ENCODE peak calls at places on chromosome 20, in six cellular contexts. One of them, this sample, is unnamed.

GRCh38 chr20:23515250-23515939 is 24.5 kb downstream of the CST8 start:
- DNase-seq in tibial artery: no peak
- DNase-seq in cardiac fibroblast: no peak
- DNase-seq in neural crest cell: no peak
- DNase-seq in choroid plexus epithelial cell: peak
- DNase-seq in CD8-positive, alpha-beta T cell: no peak
- DNase-seq in this sample: no peak

GRCh38 chr20:34011275-34011674 is 17.6 kb downstream of the RALY start:
- DNase-seq in tibial artery: no peak
- DNase-seq in neural crest cell: no peak
- DNase-seq in CD8-positive, alpha-beta T cell: no peak
- DNase-seq in cardiac fibroblast: no peak
- DNase-seq in choroid plexus epithelial cell: no peak
- DNase-seq in this sample: no peak

GRCh38 chr20:58837717-58838116 is 13.0 kb downstream of the GNAS-AS1 start:
- DNase-seq in tibial artery: no peak
- DNase-seq in cardiac fibroblast: no peak
- DNase-seq in neural crest cell: no peak
- DNase-seq in choroid plexus epithelial cell: no peak
- DNase-seq in CD8-positive, alpha-beta T cell: no peak
- DNase-seq in this sample: no peak

GRCh38 chr20:52105045-52105572 is 86.5 kb downstream of the ZFP64 start:
- DNase-seq in CD8-positive, alpha-beta T cell: no peak
- DNase-seq in tibial artery: no peak
- DNase-seq in choroid plexus epithelial cell: peak
- DNase-seq in cardiac fibroblast: peak
- DNase-seq in neural crest cell: no peak
- DNase-seq in this sample: peak

GRCh38 chr20:36010081-36010480 is 41.7 kb downstream of the CNBD2 start:
- DNase-seq in choroid plexus epithelial cell: no peak
- DNase-seq in neural crest cell: no peak
- DNase-seq in tibial artery: no peak
- DNase-seq in CD8-positive, alpha-beta T cell: no peak
- DNase-seq in cardiac fibroblast: no peak
- DNase-seq in this sample: no peak

GRCh38 chr20:17499041-17499440 is 32.1 kb downstream of the BFSP1 start:
- DNase-seq in cardiac fibroblast: peak
- DNase-seq in neural crest cell: no peak
- DNase-seq in choroid plexus epithelial cell: peak
- DNase-seq in CD8-positive, alpha-beta T cell: no peak
- DNase-seq in tibial artery: no peak
- DNase-seq in this sample: no peak

GRCh38 chr20:23161968-23162696 is 76.0 kb upstream of the CD93 start:
- DNase-seq in tibial artery: peak
- DNase-seq in CD8-positive, alpha-beta T cell: no peak
- DNase-seq in neural crest cell: no peak
- DNase-seq in cardiac fibroblast: peak
- DNase-seq in choroid plexus epithelial cell: peak
- DNase-seq in this sample: no peak

GRCh38 chr20:45176526-45176925 is 1.8 kb downstream of the PI3 start:
- DNase-seq in CD8-positive, alpha-beta T cell: no peak
- DNase-seq in tibial artery: no peak
- DNase-seq in choroid plexus epithelial cell: no peak
- DNase-seq in neural crest cell: no peak
- DNase-seq in cardiac fibroblast: no peak
- DNase-seq in this sample: no peak

GRCh38 chr20:8461186-8461585 is 329.1 kb downstream of the PLCB1 start:
- DNase-seq in tibial artery: no peak
- DNase-seq in neural crest cell: no peak
- DNase-seq in CD8-positive, alpha-beta T cell: no peak
- DNase-seq in cardiac fibroblast: no peak
- DNase-seq in choroid plexus epithelial cell: no peak
- DNase-seq in this sample: no peak

DNA sequence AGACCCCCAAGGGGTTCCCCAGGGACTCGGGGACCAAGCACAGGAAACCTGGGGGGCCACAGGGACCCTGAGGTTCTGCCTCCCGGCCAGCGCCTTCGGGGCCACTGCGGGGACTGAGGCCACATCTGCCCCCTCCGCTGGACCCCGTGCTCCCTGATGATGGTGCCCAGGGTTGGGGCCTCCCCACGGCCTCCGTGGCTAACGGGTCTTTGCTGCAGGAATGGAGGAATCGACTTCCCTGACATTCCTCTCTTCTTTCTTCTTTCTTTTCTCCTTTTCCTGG is 330.2 kb downstream of the TAF4 start:
- DNase-seq in tibial artery: no peak
- DNase-seq in cardiac fibroblast: no peak
- DNase-seq in choroid plexus epithelial cell: no peak
- DNase-seq in neural crest cell: no peak
- DNase-seq in CD8-positive, alpha-beta T cell: no peak
- DNase-seq in this sample: no peak
- TF ChIP-seq CTCF in tibial artery: no peak
- TF ChIP-seq CTCF in cardiac fibroblast: no peak
- TF ChIP-seq CTCF in choroid plexus epithelial cell: no peak
- TF ChIP-seq CTCF in neural crest cell: no peak
- TF ChIP-seq CTCF in CD8-positive, alpha-beta T cell: no peak
- TF ChIP-seq CTCF in this sample: no peak

DNA sequence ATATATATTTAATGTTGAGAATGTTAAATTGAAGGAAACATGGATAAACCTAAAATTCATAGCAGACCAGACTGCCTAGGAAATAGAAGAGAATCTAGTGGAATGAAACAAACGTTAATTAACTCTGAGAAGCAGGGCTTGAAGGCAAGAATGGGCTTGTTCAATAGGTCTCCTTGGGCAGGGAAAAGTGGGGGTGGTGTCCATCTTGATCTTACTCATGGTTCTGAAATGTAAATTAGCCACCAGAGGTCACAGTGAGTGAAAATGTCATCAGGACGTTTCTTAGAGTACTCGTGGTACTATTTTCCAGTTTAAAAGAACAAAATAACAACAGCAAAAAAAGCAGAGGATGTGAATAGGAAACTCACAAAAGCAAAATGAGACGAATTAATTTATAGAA is 66.8 kb upstream of the BTBD3 start:
- DNase-seq in cardiac fibroblast: peak
- DNase-seq in choroid plexus epithelial cell: peak
- DNase-seq in neural crest cell: no peak
- DNase-seq in tibial artery: no peak
- DNase-seq in CD8-positive, alpha-beta T cell: no peak
- DNase-seq in this sample: no peak
- TF ChIP-seq CTCF in cardiac fibroblast: no peak
- TF ChIP-seq CTCF in choroid plexus epithelial cell: no peak
- TF ChIP-seq CTCF in neural crest cell: no peak
- TF ChIP-seq CTCF in tibial artery: no peak
- TF ChIP-seq CTCF in CD8-positive, alpha-beta T cell: no peak
- TF ChIP-seq CTCF in this sample: no peak

DNA sequence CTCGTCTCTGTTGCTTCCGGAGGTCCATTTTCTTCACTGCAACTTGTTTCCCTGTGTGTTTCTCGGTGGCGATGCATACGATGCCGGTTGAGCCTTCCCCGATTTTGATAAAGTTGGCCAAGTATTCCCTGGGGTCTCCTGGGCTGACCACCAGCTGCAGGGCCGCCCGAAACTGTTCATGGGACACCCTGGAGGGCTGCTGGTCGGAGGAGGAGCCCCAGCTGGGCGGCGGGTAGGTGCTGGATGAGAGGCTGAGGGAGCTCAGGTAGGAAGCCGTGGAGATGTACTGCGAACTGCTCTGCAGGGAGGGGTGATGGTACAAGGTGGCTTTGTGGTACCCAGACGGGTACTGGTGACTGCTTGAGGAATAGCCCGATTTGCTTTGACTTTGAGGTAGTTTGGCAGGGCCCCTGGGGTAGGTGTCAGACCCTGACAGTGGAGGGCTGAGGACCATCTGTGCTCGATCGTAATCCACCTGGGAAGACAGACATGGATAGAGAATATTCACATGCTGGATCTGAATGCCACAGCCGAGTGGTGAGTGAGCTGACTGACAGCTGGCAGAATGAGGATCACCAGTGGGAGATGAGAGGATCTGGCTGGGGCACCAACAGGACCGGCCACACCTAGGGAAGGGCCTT is 51.6 kb downstream of the LAMP5 start:
- DNase-seq in neural crest cell: no peak
- DNase-seq in CD8-positive, alpha-beta T cell: no peak
- DNase-seq in choroid plexus epithelial cell: no peak
- DNase-seq in tibial artery: no peak
- DNase-seq in cardiac fibroblast: no peak
- DNase-seq in this sample: no peak
- TF ChIP-seq CTCF in neural crest cell: no peak
- TF ChIP-seq CTCF in CD8-positive, alpha-beta T cell: no peak
- TF ChIP-seq CTCF in choroid plexus epithelial cell: no peak
- TF ChIP-seq CTCF in tibial artery: no peak
- TF ChIP-seq CTCF in cardiac fibroblast: no peak
- TF ChIP-seq CTCF in this sample: no peak

DNA sequence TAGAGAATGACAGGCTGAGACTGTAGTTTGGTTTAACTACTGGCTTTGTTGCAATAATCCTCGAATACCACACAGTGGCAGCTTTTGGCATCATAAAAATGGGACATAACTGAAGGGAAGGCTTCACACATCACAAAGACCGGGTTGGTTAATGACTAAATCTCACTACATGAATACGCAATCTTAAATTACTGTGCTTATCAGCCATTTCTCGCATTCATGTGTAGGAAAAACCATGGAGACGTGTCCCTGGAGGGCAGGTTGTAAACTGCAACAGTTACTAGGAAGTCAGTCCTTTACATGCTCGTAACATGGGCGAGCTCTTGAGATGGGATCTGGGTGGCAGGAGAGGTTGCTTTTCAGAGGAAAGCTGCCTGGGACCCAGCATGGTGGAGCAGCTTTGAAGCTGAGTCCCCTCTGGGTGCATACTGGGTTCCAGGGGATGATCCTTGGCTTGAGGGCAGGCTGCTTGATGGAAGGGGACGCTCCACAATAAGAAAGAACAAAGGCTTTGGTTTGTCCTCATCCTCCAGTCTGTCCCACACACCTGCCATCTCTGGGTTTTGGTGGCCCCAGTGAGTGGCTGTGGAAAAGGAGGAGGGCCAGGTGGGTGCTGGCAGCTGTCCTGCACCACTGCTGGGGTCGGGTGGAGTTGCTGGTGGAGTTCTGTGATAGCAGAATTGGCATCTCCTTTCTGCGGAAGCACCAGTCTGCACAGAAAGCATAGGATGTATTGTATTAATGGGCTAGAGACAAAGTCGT is 2.1 kb downstream of the RPS21 start:
- DNase-seq in tibial artery: no peak
- DNase-seq in CD8-positive, alpha-beta T cell: no peak
- DNase-seq in choroid plexus epithelial cell: no peak
- DNase-seq in neural crest cell: no peak
- DNase-seq in cardiac fibroblast: no peak
- DNase-seq in this sample: no peak
- TF ChIP-seq CTCF in tibial artery: no peak
- TF ChIP-seq CTCF in CD8-positive, alpha-beta T cell: no peak
- TF ChIP-seq CTCF in choroid plexus epithelial cell: no peak
- TF ChIP-seq CTCF in neural crest cell: peak
- TF ChIP-seq CTCF in cardiac fibroblast: no peak
- TF ChIP-seq CTCF in this sample: no peak

GRCh38 chr20:41249781-41250281 is 67.7 kb downstream of the ZHX3 start:
- DNase-seq in neural crest cell: peak
- DNase-seq in tibial artery: no peak
- DNase-seq in CD8-positive, alpha-beta T cell: no peak
- DNase-seq in choroid plexus epithelial cell: peak
- DNase-seq in cardiac fibroblast: peak
- DNase-seq in this sample: peak
- TF ChIP-seq CTCF in neural crest cell: peak
- TF ChIP-seq CTCF in tibial artery: peak
- TF ChIP-seq CTCF in CD8-positive, alpha-beta T cell: no peak
- TF ChIP-seq CTCF in choroid plexus epithelial cell: peak
- TF ChIP-seq CTCF in cardiac fibroblast: peak
- TF ChIP-seq CTCF in this sample: peak

This sample was measured in WTC11.